ENCODE peak calls at places on chromosomes 12 and 14, in ten cellular contexts. V, C, N, J, O, A, D, X, U and I are unnamed samples.

GRCh38 chr14:54692261-54692861 is 125.4 kb downstream of the SAMD4A start:
- DNase-seq in V (peak; percentile 55), C (no peak), N (no peak), J (no peak), O (no peak), A (no peak), D (no peak), X (no peak), U (no peak), I (no peak)

GRCh38 chr12:54022960-54023884 is 5.0 kb upstream of the HOXC6 start:
- DNase-seq in V (no peak), C (no peak), N (no peak), J (no peak), O (no peak), A (no peak), D (no peak), X (no peak), U (no peak), I (no peak)

GRCh38 chr12:51823875-51824565 is 24.5 kb downstream of the FIGNL2 start:
- DNase-seq in V (peak; percentile 57), C (peak; percentile 73), N (peak; percentile 83), J (no peak), O (no peak), A (peak; percentile 80), D (no peak), X (no peak), U (no peak), I (no peak)

GRCh38 chr12:49059385-49060232 is 985 bp downstream of the KMT2D start:
- DNase-seq in V (peak; percentile 25), C (no peak), N (peak; percentile 22), J (peak; percentile 92), O (no peak), A (peak; percentile 76), D (no peak), X (peak; percentile 66), U (no peak), I (no peak)

GRCh38 chr14:99242816-99243795 is 28.9 kb downstream of the BCL11B start:
- DNase-seq in V (no peak), C (no peak), N (no peak), J (no peak), O (no peak), A (no peak), D (no peak), X (no peak), U (no peak), I (no peak)

GRCh38 chr12:57046947-57047890 is 2.7 kb downstream of the MYO1A start:
- DNase-seq in V (no peak), C (no peak), N (no peak), J (no peak), O (no peak), A (no peak), D (no peak), X (no peak), U (no peak), I (no peak)

GRCh38 chr12:26803552-26803951 is 29.4 kb downstream of the ITPR2 start:
- DNase-seq in V (peak; percentile 83), C (peak; percentile 50), N (peak; percentile 70), J (no peak), O (no peak), A (no peak), D (no peak), X (no peak), U (no peak), I (no peak)

GRCh38 chr14:90608281-90608680 is 207.9 kb downstream of the TTC7B start:
- DNase-seq in V (no peak), C (no peak), N (no peak), J (no peak), O (no peak), A (no peak), D (no peak), X (no peak), U (no peak), I (no peak)

GRCh38 chr12:6391013-6391412 is 7.1 kb downstream of the LTBR start:
- DNase-seq in V (no peak), C (no peak), N (no peak), J (no peak), O (no peak), A (no peak), D (peak; percentile 30), X (no peak), U (no peak), I (no peak)

GRCh38 chr12:6387541-6387940 is 3.6 kb downstream of the LTBR start:
- DNase-seq in V (no peak), C (no peak), N (no peak), J (no peak), O (no peak), A (no peak), D (no peak), X (no peak), U (no peak), I (no peak)

GRCh38 chr12:6392499-6392898 is 8.5 kb downstream of the LTBR start:
- DNase-seq in V (no peak), C (no peak), N (no peak), J (no peak), O (no peak), A (no peak), D (no peak), X (no peak), U (no peak), I (no peak)

GRCh38 chr12:6393109-6393508 is 9.1 kb downstream of the LTBR start:
- DNase-seq in V (no peak), C (no peak), N (no peak), J (no peak), O (no peak), A (no peak), D (no peak), X (no peak), U (no peak), I (no peak)

DNA sequence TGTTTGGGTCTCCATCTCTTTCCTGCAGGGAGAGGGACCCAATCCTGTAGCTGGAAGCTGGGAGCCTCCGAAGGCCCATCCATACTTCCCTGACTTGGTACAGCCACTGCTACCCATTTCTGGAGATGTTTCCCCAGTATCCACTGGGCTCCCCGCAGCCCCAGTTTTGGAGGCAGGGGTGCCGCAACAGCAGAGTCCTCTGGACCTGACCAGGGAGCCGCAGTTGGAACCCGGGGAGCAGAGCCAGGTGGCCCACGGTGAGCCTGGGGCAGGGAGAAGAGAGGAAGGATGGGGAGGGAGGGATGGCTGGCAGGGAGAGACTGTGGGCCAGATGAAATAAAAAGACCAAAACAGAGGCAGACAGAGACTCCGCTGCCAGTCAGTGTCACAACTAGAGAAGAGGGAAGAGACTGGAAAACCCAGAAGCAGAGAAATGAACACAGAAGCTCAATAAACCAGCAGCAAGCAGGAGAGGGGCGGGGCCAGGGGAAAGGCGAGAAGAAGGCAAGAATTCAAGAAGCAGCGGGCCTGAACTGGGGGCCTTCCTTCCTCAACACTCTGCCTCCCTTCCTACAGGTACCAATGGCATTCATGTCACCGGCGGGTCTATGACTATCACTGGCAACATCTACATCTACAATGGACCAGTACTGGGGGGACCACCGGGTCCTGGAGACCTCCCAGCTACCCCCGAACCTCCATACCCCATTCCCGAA is 6.3 kb downstream of the LTBR start:
- DNase-seq in V (no peak), C (no peak), N (no peak), J (no peak), O (no peak), A (no peak), D (peak; percentile 46), X (no peak), U (no peak), I (no peak)
- H3K36me3 ChIP-seq in V (peaks cover 26% of the 10 kb centered on the region), C (peaks cover 62% of the 10 kb centered on the region), N (peaks cover 32% of the 10 kb centered on the region), J (peaks cover 38% of the 10 kb centered on the region), O (peaks cover 38% of the 10 kb centered on the region), A (no peaks in the 10 kb centered on the region), D (peaks cover 5% of the 10 kb centered on the region), X (no peaks in the 10 kb centered on the region), U (peaks cover 87% of the 10 kb centered on the region), I (peaks cover 76% of the 10 kb centered on the region)

GRCh38 chr12:50085615-50085928 is 430 bp downstream of the SMARCD1 start:
- DNase-seq in V (no peak), C (no peak), N (peak; percentile 8), J (no peak), O (no peak), A (no peak), D (no peak), X (no peak), U (no peak), I (no peak)

GRCh38 chr12:50087159-50087558 is 2.0 kb downstream of the SMARCD1 start:
- DNase-seq in V (no peak), C (no peak), N (no peak), J (no peak), O (no peak), A (no peak), D (peak; percentile 21), X (no peak), U (no peak), I (no peak)

GRCh38 chr12:50084775-50085614 is at the start of gene SMARCD1:
- DNase-seq in V (peak; percentile 91), C (peak; percentile 91), N (peak; percentile 92), J (peak; percentile 96), O (peak; percentile 95), A (peak; percentile 99), D (peak; percentile 92), X (peak; percentile 94), U (peak; percentile 83), I (peak; percentile 97)

GRCh38 chr12:50087995-50088394 is 2.9 kb downstream of the SMARCD1 start:
- DNase-seq in V (peak; percentile 57), C (peak; percentile 85), N (peak; percentile 83), J (no peak), O (no peak), A (no peak), D (peak; percentile 8), X (no peak), U (no peak), I (no peak)

DNA sequence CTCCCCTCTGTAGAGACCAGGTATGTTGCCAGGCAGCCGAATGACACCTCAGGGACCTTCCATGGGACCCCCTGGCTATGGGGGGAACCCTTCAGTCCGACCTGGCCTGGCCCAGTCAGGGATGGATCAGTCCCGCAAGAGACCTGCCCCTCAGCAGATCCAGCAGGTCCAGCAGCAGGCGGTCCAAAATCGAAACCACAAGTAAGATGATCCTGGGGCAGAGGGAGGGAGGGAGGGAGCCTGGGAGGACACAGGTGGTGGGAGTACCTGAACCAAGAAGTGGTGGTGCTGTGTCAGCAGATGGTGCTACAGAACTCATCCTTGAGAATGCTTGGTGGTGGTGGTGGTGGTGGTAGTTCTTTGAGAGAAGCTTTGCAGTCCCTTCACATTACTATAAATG is 1.0 kb downstream of the SMARCD1 start:
- DNase-seq in V (no peak), C (no peak), N (peak; percentile 27), J (no peak), O (no peak), A (no peak), D (peak; percentile 49), X (no peak), U (no peak), I (no peak)
- H3K4me3 ChIP-seq in V (peak overlapping the region; percentile 94), C (no peak overlapping the region), N (peak overlapping the region; percentile 78), J (peak overlapping the region; percentile 68), O (peak overlapping the region; percentile 87), A (peak overlapping the region; percentile 82), D (no peak overlapping the region), X (peak overlapping the region; percentile 80), U (peak overlapping the region; percentile 93), I (peak overlapping the region; percentile 71)

GRCh38 chr14:96979611-96980074 is 182.5 kb downstream of the VRK1 start:
- DNase-seq in V (no peak), C (no peak), N (no peak), J (no peak), O (no peak), A (no peak), D (no peak), X (no peak), U (no peak), I (no peak)

GRCh38 chr14:96980835-96981234 is 183.7 kb downstream of the VRK1 start:
- DNase-seq in V (no peak), C (no peak), N (no peak), J (no peak), O (no peak), A (no peak), D (no peak), X (no peak), U (no peak), I (no peak)

GRCh38 chr14:96978525-96979272 is 181.5 kb downstream of the VRK1 start:
- DNase-seq in V (no peak), C (no peak), N (no peak), J (no peak), O (no peak), A (no peak), D (no peak), X (no peak), U (no peak), I (no peak)

GRCh38 chr14:96975116-96975515 is 177.9 kb downstream of the VRK1 start:
- DNase-seq in V (no peak), C (no peak), N (no peak), J (no peak), O (no peak), A (no peak), D (no peak), X (no peak), U (no peak), I (no peak)
- H3K9me3 ChIP-seq in V (no peaks in the 10 kb centered on the region), C (peaks cover 6% of the 10 kb centered on the region), N (no peaks in the 10 kb centered on the region), J (peaks cover 13% of the 10 kb centered on the region), O (no peaks in the 10 kb centered on the region), A (peaks cover 12% of the 10 kb centered on the region), D (peaks cover 4% of the 10 kb centered on the region), X (peaks cover 13% of the 10 kb centered on the region), U (peaks cover 53% of the 10 kb centered on the region), I (peaks cover 3% of the 10 kb centered on the region)

GRCh38 chr12:111886662-111887545 is 44.9 kb downstream of the MAPKAPK5 start:
- DNase-seq in V (no peak), C (no peak), N (no peak), J (no peak), O (no peak), A (no peak), D (no peak), X (no peak), U (no peak), I (no peak)
- H3K36me3 ChIP-seq in V (peaks cover 17% of the 10 kb centered on the region), C (peaks cover 54% of the 10 kb centered on the region), N (peaks cover 64% of the 10 kb centered on the region), J (peaks cover 61% of the 10 kb centered on the region), O (peaks cover 76% of the 10 kb centered on the region), A (no peaks in the 10 kb centered on the region), D (peaks cover 4% of the 10 kb centered on the region), X (peaks cover 74% of the 10 kb centered on the region), U (peaks cover 100% of the 10 kb centered on the region), I (peaks cover 80% of the 10 kb centered on the region)